ENCODE peak calls at places on chromosomes 5 and 9, in eight cellular contexts. B is GM13977, N is bronchial epithelial cell, L is OCI-LY7, K is left ventricle myocardium inferior, Z is fibroblast of mammary gland, R is AG09309, Q is GM20000. I is an unnamed sample.

GRCh38 chr5:9507974-9508373 is 37.9 kb downstream of the SEMA5A start:
- DNase-seq in B (no peak), N (no peak), L (no peak), K (no peak), Z (peak), R (peak), Q (no peak), I (no peak)

GRCh38 chr5:98997000-98997399 is 68.2 kb upstream of the CHD1 start:
- DNase-seq in B (no peak), N (peak), L (no peak), K (no peak), Z (peak), R (peak), Q (no peak), I (no peak)

GRCh38 chr5:167730121-167730520 is 561.3 kb upstream of the WWC1 start:
- DNase-seq in B (no peak), N (peak), L (no peak), K (no peak), Z (peak), R (peak), Q (no peak), I (no peak)

GRCh38 chr9:78289474-78289873 is 7.5 kb upstream of the PSAT1 start:
- DNase-seq in B (no peak), N (no peak), L (no peak), K (no peak), Z (no peak), R (no peak), Q (no peak), I (no peak)

GRCh38 chr5:115179959-115180709 is 10.4 kb upstream of the TRIM36 start:
- DNase-seq in B (peak), N (peak), L (no peak), K (no peak), Z (peak), R (no peak), Q (peak), I (peak)

GRCh38 chr5:117454716-117455212 is 880.1 kb upstream of the SEMA6A start:
- DNase-seq in B (peak), N (peak), L (peak), K (peak), Z (peak), R (no peak), Q (peak), I (peak)

GRCh38 chr9:35806101-35806500 is 6.0 kb downstream of the SPAG8 start:
- DNase-seq in B (no peak), N (no peak), L (no peak), K (no peak), Z (no peak), R (no peak), Q (no peak), I (no peak)

GRCh38 chr5:33890147-33890546 is 1.6 kb downstream of the ADAMTS12 start:
- DNase-seq in B (no peak), N (no peak), L (no peak), K (no peak), Z (peak), R (no peak), Q (no peak), I (peak)

GRCh38 chr5:81835813-81836458 is 85.0 kb upstream of the SSBP2 start:
- DNase-seq in B (no peak), N (no peak), L (no peak), K (no peak), Z (no peak), R (no peak), Q (no peak), I (no peak)

GRCh38 chr5:37570597-37570996 is 191.5 kb downstream of the WDR70 start:
- DNase-seq in B (no peak), N (no peak), L (no peak), K (no peak), Z (no peak), R (no peak), Q (no peak), I (no peak)

GRCh38 chr9:94806307-94806893 is 79.9 kb downstream of the AOPEP start:
- DNase-seq in B (peak), N (peak), L (no peak), K (no peak), Z (no peak), R (no peak), Q (no peak), I (no peak)

GRCh38 chr9:129822825-129823162 is 1.1 kb downstream of the TOR1A start:
- DNase-seq in B (no peak), N (no peak), L (no peak), K (no peak), Z (peak), R (no peak), Q (no peak), I (no peak)

GRCh38 chr5:68709229-68709628 is 384.6 kb upstream of the SLC30A5 start:
- DNase-seq in B (no peak), N (no peak), L (no peak), K (no peak), Z (no peak), R (no peak), Q (no peak), I (no peak)

GRCh38 chr9:90219548-90220118 is 423.0 kb downstream of the DIRAS2 start:
- DNase-seq in B (peak), N (no peak), L (peak), K (no peak), Z (no peak), R (no peak), Q (peak), I (peak)

GRCh38 chr5:99156688-99157087 is 227.9 kb upstream of the CHD1 start:
- DNase-seq in B (no peak), N (no peak), L (no peak), K (no peak), Z (no peak), R (no peak), Q (no peak), I (no peak)

GRCh38 chr5:64979518-64979917 is 210.8 kb downstream of the CWC27 start:
- DNase-seq in B (peak), N (no peak), L (no peak), K (no peak), Z (no peak), R (no peak), Q (peak), I (peak)

GRCh38 chr9:6944093-6944551 is 186.3 kb downstream of the KDM4C start:
- DNase-seq in B (no peak), N (peak), L (no peak), K (no peak), Z (peak), R (peak), Q (no peak), I (no peak)

GRCh38 chr5:119357815-119358559 is 2.2 kb downstream of the TNFAIP8 start:
- DNase-seq in B (no peak), N (no peak), L (no peak), K (no peak), Z (no peak), R (no peak), Q (no peak), I (no peak)

GRCh38 chr9:104177003-104177611 is 83.0 kb downstream of the SMC2 start:
- DNase-seq in B (no peak), N (peak), L (peak), K (no peak), Z (peak), R (no peak), Q (no peak), I (no peak)

GRCh38 chr5:43772601-43773031 is 169.6 kb downstream of the NNT start:
- DNase-seq in B (no peak), N (peak), L (no peak), K (no peak), Z (peak), R (peak), Q (no peak), I (no peak)

GRCh38 chr5:16776611-16777251 is 159.4 kb downstream of the MYO10 start:
- DNase-seq in B (no peak), N (no peak), L (no peak), K (no peak), Z (peak), R (no peak), Q (no peak), I (no peak)

GRCh38 chr5:172458956-172459355 is 4.6 kb upstream of the SH3PXD2B start:
- DNase-seq in B (no peak), N (no peak), L (no peak), K (no peak), Z (no peak), R (no peak), Q (no peak), I (no peak)

GRCh38 chr9:99400184-99400731 is 178.2 kb downstream of the SEC61B start:
- DNase-seq in B (no peak), N (no peak), L (no peak), K (peak), Z (no peak), R (no peak), Q (no peak), I (no peak)

GRCh38 chr5:3392306-3392939 is 203.2 kb upstream of the IRX1 start:
- DNase-seq in B (peak), N (no peak), L (no peak), K (no peak), Z (no peak), R (no peak), Q (peak), I (no peak)

GRCh38 chr5:14257995-14258403 is 114.9 kb downstream of the TRIO start:
- DNase-seq in B (no peak), N (no peak), L (no peak), K (no peak), Z (no peak), R (no peak), Q (no peak), I (peak)

GRCh38 chr9:88075966-88076285 is 62.3 kb downstream of the SPATA31C2 start:
- DNase-seq in B (no peak), N (no peak), L (no peak), K (no peak), Z (no peak), R (no peak), Q (no peak), I (no peak)

GRCh38 chr5:157540707-157541451 is 34.7 kb downstream of the ADAM19 start:
- DNase-seq in B (peak), N (peak), L (peak), K (peak), Z (peak), R (no peak), Q (peak), I (peak)

GRCh38 chr9:128884164-128884563 is 2.2 kb downstream of the LRRC8A start:
- DNase-seq in B (no peak), N (no peak), L (no peak), K (no peak), Z (no peak), R (no peak), Q (no peak), I (no peak)

GRCh38 chr5:124871299-124871698 is 124.9 kb upstream of the ZNF608 start:
- DNase-seq in B (no peak), N (peak), L (no peak), K (no peak), Z (peak), R (peak), Q (no peak), I (no peak)

GRCh38 chr9:132142883-132143282 is 19.0 kb upstream of the NTNG2 start:
- DNase-seq in B (no peak), N (no peak), L (no peak), K (no peak), Z (no peak), R (no peak), Q (no peak), I (no peak)

GRCh38 chr5:94746731-94747124 is 128.3 kb downstream of the SLF1 start:
- DNase-seq in B (no peak), N (no peak), L (peak), K (no peak), Z (peak), R (no peak), Q (peak), I (peak)

GRCh38 chr5:153476767-153477166 is 13.7 kb upstream of the GRIA1 start:
- DNase-seq in B (no peak), N (peak), L (no peak), K (no peak), Z (peak), R (peak), Q (no peak), I (no peak)

GRCh38 chr9:614421-614820 is 227.1 kb upstream of the DMRT1 start:
- DNase-seq in B (no peak), N (no peak), L (no peak), K (no peak), Z (no peak), R (no peak), Q (no peak), I (no peak)

GRCh38 chr5:36667826-36668225 is 61.4 kb downstream of the SLC1A3 start:
- DNase-seq in B (no peak), N (no peak), L (no peak), K (no peak), Z (no peak), R (no peak), Q (no peak), I (no peak)

GRCh38 chr9:20972684-20973083 is 58.8 kb downstream of the HACD4 start:
- DNase-seq in B (no peak), N (no peak), L (no peak), K (no peak), Z (no peak), R (no peak), Q (no peak), I (no peak)
- TF ChIP-seq CTCF in B (no peak), N (no peak), L (no peak), K (no peak), Z (no peak), R (no peak), Q (no peak), I (no peak)

GRCh38 chr5:179909224-179909623 is 1.5 kb upstream of the TBC1D9B start:
- DNase-seq in B (no peak), N (no peak), L (no peak), K (no peak), Z (no peak), R (no peak), Q (no peak), I (no peak)

GRCh38 chr5:179906795-179907569 is 715 bp downstream of the TBC1D9B start:
- DNase-seq in B (no peak), N (peak), L (peak), K (no peak), Z (peak), R (no peak), Q (no peak), I (no peak)

GRCh38 chr5:179908528-179908927 is 831 bp upstream of the TBC1D9B start:
- DNase-seq in B (no peak), N (no peak), L (peak), K (no peak), Z (no peak), R (no peak), Q (no peak), I (no peak)

GRCh38 chr5:179906294-179906794 is 1.4 kb downstream of the TBC1D9B start:
- DNase-seq in B (no peak), N (no peak), L (no peak), K (no peak), Z (no peak), R (no peak), Q (no peak), I (no peak)

GRCh38 chr5:179907570-179908324 is at the start of gene TBC1D9B:
- DNase-seq in B (peak), N (peak), L (peak), K (peak), Z (peak), R (peak), Q (peak), I (peak)
- TF ChIP-seq CTCF in B (peak), N (peak), L (peak), K (peak), Z (no peak), R (no peak), Q (peak), I (peak)

GRCh38 chr9:133396952-133397351 is 20.8 kb downstream of the STKLD1 start:
- DNase-seq in B (no peak), N (no peak), L (no peak), K (no peak), Z (peak), R (no peak), Q (no peak), I (no peak)
- TF ChIP-seq CTCF in B (peak), N (peak), L (peak), K (no peak), Z (peak), R (peak), Q (no peak), I (peak)

GRCh38 chr5:80656425-80656824 is 1.6 kb upstream of the DHFR start:
- DNase-seq in B (no peak), N (no peak), L (peak), K (no peak), Z (peak), R (no peak), Q (no peak), I (no peak)
- TF ChIP-seq CTCF in B (peak), N (no peak), L (peak), K (no peak), Z (peak), R (no peak), Q (no peak), I (no peak)

GRCh38 chr5:138653502-138653901 is 78.3 kb upstream of the HSPA9 start:
- DNase-seq in B (no peak), N (peak), L (no peak), K (no peak), Z (peak), R (no peak), Q (no peak), I (no peak)
- TF ChIP-seq CTCF in B (peak), N (peak), L (no peak), K (peak), Z (peak), R (peak), Q (no peak), I (peak)

DNA sequence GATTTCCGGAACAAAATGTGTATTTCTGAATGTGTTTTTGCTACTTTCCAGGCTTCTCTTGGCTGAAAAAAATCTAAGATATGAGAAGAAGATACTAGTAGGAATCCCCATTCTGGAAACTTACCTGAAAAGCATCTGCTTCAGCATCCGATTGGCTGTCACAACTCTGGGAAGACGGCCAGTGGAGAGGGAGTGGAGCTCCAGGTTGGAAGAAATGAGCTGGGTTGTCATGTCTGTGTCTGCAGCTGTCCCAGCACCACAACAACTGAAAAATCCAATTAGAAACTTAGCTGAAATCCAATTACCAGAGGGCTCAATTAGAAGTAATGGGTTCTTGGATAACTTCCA is 3.0 kb downstream of the PSMB7 start:
- DNase-seq in B (no peak), N (peak), L (no peak), K (no peak), Z (no peak), R (no peak), Q (no peak), I (no peak)
- TF ChIP-seq CTCF in B (no peak), N (no peak), L (no peak), K (no peak), Z (no peak), R (no peak), Q (no peak), I (no peak)

GRCh38 chr5:141960018-141960417 is 2.0 kb upstream of the PCDH12 start:
- DNase-seq in B (no peak), N (no peak), L (peak), K (no peak), Z (no peak), R (no peak), Q (peak), I (no peak)
- TF ChIP-seq CTCF in B (peak), N (peak), L (peak), K (peak), Z (peak), R (peak), Q (peak), I (peak)

GRCh38 chr5:61332369-61332745 is 299 bp downstream of the ZSWIM6 start:
- DNase-seq in B (peak), N (no peak), L (no peak), K (peak), Z (no peak), R (no peak), Q (peak), I (peak)

GRCh38 chr5:61331407-61332368 is at the start of gene ZSWIM6:
- DNase-seq in B (peak), N (peak), L (peak), K (peak), Z (peak), R (peak), Q (peak), I (peak)

GRCh38 chr5:61330341-61330878 is 1.6 kb upstream of the ZSWIM6 start:
- DNase-seq in B (no peak), N (peak), L (no peak), K (peak), Z (peak), R (no peak), Q (no peak), I (peak)

GRCh38 chr5:61329729-61330128 is 2.3 kb upstream of the ZSWIM6 start:
- DNase-seq in B (peak), N (peak), L (no peak), K (no peak), Z (no peak), R (no peak), Q (peak), I (peak)

GRCh38 chr5:61330879-61331406 is 1.1 kb upstream of the ZSWIM6 start:
- DNase-seq in B (peak), N (peak), L (peak), K (peak), Z (peak), R (no peak), Q (peak), I (peak)
- TF ChIP-seq CTCF in B (peak), N (peak), L (no peak), K (peak), Z (peak), R (peak), Q (peak), I (peak)

GRCh38 chr9:136742640-136743391 is at the start of gene LCN10:
- DNase-seq in B (no peak), N (no peak), L (no peak), K (no peak), Z (no peak), R (no peak), Q (no peak), I (no peak)
- TF ChIP-seq CTCF in B (peak), N (peak), L (no peak), K (peak), Z (no peak), R (peak), Q (peak), I (peak)

DNA sequence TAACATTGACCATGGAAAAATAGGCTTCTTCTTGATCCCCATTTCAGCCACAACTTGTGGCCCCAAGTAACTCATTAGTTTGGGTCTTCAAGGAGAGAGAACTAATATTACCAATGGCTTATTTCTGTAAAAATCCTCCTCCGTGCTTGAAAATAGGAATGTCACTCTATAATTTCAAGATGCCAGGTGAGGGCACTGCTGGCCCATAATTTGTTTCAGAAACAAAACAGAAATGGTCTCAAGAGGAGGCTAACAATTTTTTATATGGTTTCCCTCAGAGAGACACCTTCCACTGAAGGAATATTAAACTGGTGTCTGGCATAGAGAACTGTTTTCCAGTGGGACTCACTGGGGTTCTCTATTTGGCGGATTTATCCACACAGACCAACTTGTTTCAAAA is 437.0 kb upstream of the TRPC7 start:
- DNase-seq in B (no peak), N (peak), L (peak), K (no peak), Z (peak), R (no peak), Q (no peak), I (no peak)
- TF ChIP-seq CTCF in B (peak), N (peak), L (peak), K (peak), Z (peak), R (peak), Q (no peak), I (no peak)